ENCODE peak calls at places on chromosomes 12 and 14, in four cellular contexts. One of them, this sample, is unnamed.

GRCh38 chr12:49626169-49626835 is 2.9 kb downstream of the PRPF40B start:
- DNase-seq in fibroblast of lung: no peak
- DNase-seq in GM10248: no peak
- DNase-seq in tibial nerve: no peak
- DNase-seq in this sample: no peak

GRCh38 chr14:102539544-102540309 is 30.2 kb upstream of the ANKRD9 start:
- DNase-seq in GM10248: no peak
- DNase-seq in tibial nerve: no peak
- DNase-seq in fibroblast of lung: peak; percentile 76
- DNase-seq in this sample: no peak

GRCh38 chr12:131529196-131530040 is 181.5 kb upstream of the SFSWAP start:
- DNase-seq in GM10248: no peak
- DNase-seq in fibroblast of lung: no peak
- DNase-seq in tibial nerve: no peak
- DNase-seq in this sample: no peak

GRCh38 chr12:131076791-131077747 is 123.4 kb downstream of the ADGRD1 start:
- DNase-seq in fibroblast of lung: no peak
- DNase-seq in GM10248: no peak
- DNase-seq in tibial nerve: no peak
- DNase-seq in this sample: peak; percentile 72

GRCh38 chr12:104953323-104953722 is 4.8 kb downstream of the SLC41A2 start:
- DNase-seq in GM10248: no peak
- DNase-seq in tibial nerve: no peak
- DNase-seq in fibroblast of lung: no peak
- DNase-seq in this sample: no peak

GRCh38 chr14:61491224-61491623 is 169.8 kb downstream of the PRKCH start:
- DNase-seq in fibroblast of lung: no peak
- DNase-seq in GM10248: no peak
- DNase-seq in tibial nerve: no peak
- DNase-seq in this sample: no peak

GRCh38 chr12:45336762-45337596 is 121.1 kb downstream of the ANO6 start:
- DNase-seq in fibroblast of lung: peak; percentile 96
- DNase-seq in tibial nerve: no peak
- DNase-seq in GM10248: no peak
- DNase-seq in this sample: no peak

GRCh38 chr14:72111921-72112320 is 179.7 kb downstream of the RGS6 start:
- DNase-seq in GM10248: no peak
- DNase-seq in fibroblast of lung: no peak
- DNase-seq in tibial nerve: no peak
- DNase-seq in this sample: no peak

GRCh38 chr14:32968972-32969544 is 30.4 kb downstream of the NPAS3 start:
- DNase-seq in fibroblast of lung: no peak
- DNase-seq in tibial nerve: no peak
- DNase-seq in GM10248: no peak
- DNase-seq in this sample: no peak

GRCh38 chr12:47397664-47398281 is 308.1 kb downstream of the RPAP3 start:
- DNase-seq in tibial nerve: no peak
- DNase-seq in fibroblast of lung: peak; percentile 75
- DNase-seq in GM10248: peak; percentile 28
- DNase-seq in this sample: no peak

GRCh38 chr12:70005864-70006618 is 181.0 kb downstream of the MYRFL start:
- DNase-seq in tibial nerve: no peak
- DNase-seq in GM10248: no peak
- DNase-seq in fibroblast of lung: no peak
- DNase-seq in this sample: no peak

GRCh38 chr14:106822905-106823304 is 1296.5 kb downstream of the TMEM121 start:
- DNase-seq in fibroblast of lung: no peak
- DNase-seq in tibial nerve: no peak
- DNase-seq in GM10248: no peak
- DNase-seq in this sample: no peak

GRCh38 chr14:68395585-68395984 is 397.3 kb downstream of the ZFP36L1 start:
- DNase-seq in GM10248: no peak
- DNase-seq in fibroblast of lung: peak; percentile 87
- DNase-seq in tibial nerve: no peak
- DNase-seq in this sample: no peak

GRCh38 chr12:116662612-116663144 is 75.2 kb downstream of the SPRING1 start:
- DNase-seq in GM10248: no peak
- DNase-seq in fibroblast of lung: peak; percentile 47
- DNase-seq in tibial nerve: no peak
- DNase-seq in this sample: no peak

GRCh38 chr12:82964446-82964845 is 277.7 kb downstream of the TMTC2 start:
- DNase-seq in tibial nerve: no peak
- DNase-seq in fibroblast of lung: no peak
- DNase-seq in GM10248: no peak
- DNase-seq in this sample: no peak

GRCh38 chr12:30985814-30986452 is 59.4 kb downstream of the TSPAN11 start:
- DNase-seq in fibroblast of lung: peak; percentile 60
- DNase-seq in GM10248: peak; percentile 75
- DNase-seq in tibial nerve: no peak
- DNase-seq in this sample: no peak

GRCh38 chr12:132766380-132767085 is 4.9 kb upstream of the ANKLE2 start:
- DNase-seq in fibroblast of lung: peak; percentile 38
- DNase-seq in tibial nerve: no peak
- DNase-seq in GM10248: no peak
- DNase-seq in this sample: no peak

GRCh38 chr12:124509676-124510300 is 57.6 kb downstream of the NCOR2 start:
- DNase-seq in GM10248: no peak
- DNase-seq in fibroblast of lung: peak; percentile 41
- DNase-seq in tibial nerve: peak; percentile 81
- DNase-seq in this sample: no peak

GRCh38 chr12:50110762-50111416 is 1.1 kb upstream of the COX14 start:
- DNase-seq in tibial nerve: peak; percentile 36
- DNase-seq in fibroblast of lung: peak; percentile 12
- DNase-seq in GM10248: peak; percentile 40
- DNase-seq in this sample: peak; percentile 82

GRCh38 chr12:3452348-3452747 is 38.7 kb upstream of the PRMT8 start:
- DNase-seq in fibroblast of lung: no peak
- DNase-seq in tibial nerve: no peak
- DNase-seq in GM10248: no peak
- DNase-seq in this sample: no peak

GRCh38 chr12:77122236-77122635 is 56.9 kb upstream of the E2F7 start:
- DNase-seq in GM10248: no peak
- DNase-seq in fibroblast of lung: peak; percentile 95
- DNase-seq in tibial nerve: no peak
- DNase-seq in this sample: no peak

GRCh38 chr12:67790660-67791059 is 142.1 kb downstream of the DYRK2 start:
- DNase-seq in fibroblast of lung: no peak
- DNase-seq in GM10248: no peak
- DNase-seq in tibial nerve: no peak
- DNase-seq in this sample: no peak

GRCh38 chr12:120234643-120235368 is 30.7 kb downstream of the PXN start:
- DNase-seq in tibial nerve: peak; percentile 79
- DNase-seq in fibroblast of lung: peak; percentile 99
- DNase-seq in GM10248: no peak
- DNase-seq in this sample: no peak

GRCh38 chr12:97308576-97309198 is 153.9 kb upstream of the RMST start:
- DNase-seq in tibial nerve: no peak
- DNase-seq in GM10248: no peak
- DNase-seq in fibroblast of lung: peak; percentile 75
- DNase-seq in this sample: no peak

GRCh38 chr12:119700078-119700477 is 32.1 kb downstream of the PRKAB1 start:
- DNase-seq in GM10248: no peak
- DNase-seq in fibroblast of lung: no peak
- DNase-seq in tibial nerve: no peak
- DNase-seq in this sample: no peak

GRCh38 chr12:67147447-67147846 is 121.7 kb upstream of the CAND1 start:
- DNase-seq in fibroblast of lung: no peak
- DNase-seq in GM10248: no peak
- DNase-seq in tibial nerve: no peak
- DNase-seq in this sample: no peak

GRCh38 chr14:38250316-38250715 is 5.6 kb downstream of the CLEC14A start:
- DNase-seq in GM10248: no peak
- DNase-seq in tibial nerve: no peak
- DNase-seq in fibroblast of lung: peak; percentile 53
- DNase-seq in this sample: no peak

GRCh38 chr14:38252066-38252710 is 3.7 kb downstream of the CLEC14A start:
- DNase-seq in tibial nerve: no peak
- DNase-seq in GM10248: no peak
- DNase-seq in fibroblast of lung: peak; percentile 34
- DNase-seq in this sample: no peak

GRCh38 chr14:38243696-38244250 is 12.1 kb downstream of the CLEC14A start:
- DNase-seq in fibroblast of lung: no peak
- DNase-seq in GM10248: no peak
- DNase-seq in tibial nerve: no peak
- DNase-seq in this sample: no peak

GRCh38 chr14:38248629-38249028 is 7.3 kb downstream of the CLEC14A start:
- DNase-seq in fibroblast of lung: no peak
- DNase-seq in tibial nerve: no peak
- DNase-seq in GM10248: no peak
- DNase-seq in this sample: no peak
- TF ChIP-seq CTCF in fibroblast of lung: peak; percentile 15
- TF ChIP-seq CTCF in tibial nerve: no peak
- TF ChIP-seq CTCF in GM10248: no peak
- TF ChIP-seq CTCF in this sample: no peak

DNA sequence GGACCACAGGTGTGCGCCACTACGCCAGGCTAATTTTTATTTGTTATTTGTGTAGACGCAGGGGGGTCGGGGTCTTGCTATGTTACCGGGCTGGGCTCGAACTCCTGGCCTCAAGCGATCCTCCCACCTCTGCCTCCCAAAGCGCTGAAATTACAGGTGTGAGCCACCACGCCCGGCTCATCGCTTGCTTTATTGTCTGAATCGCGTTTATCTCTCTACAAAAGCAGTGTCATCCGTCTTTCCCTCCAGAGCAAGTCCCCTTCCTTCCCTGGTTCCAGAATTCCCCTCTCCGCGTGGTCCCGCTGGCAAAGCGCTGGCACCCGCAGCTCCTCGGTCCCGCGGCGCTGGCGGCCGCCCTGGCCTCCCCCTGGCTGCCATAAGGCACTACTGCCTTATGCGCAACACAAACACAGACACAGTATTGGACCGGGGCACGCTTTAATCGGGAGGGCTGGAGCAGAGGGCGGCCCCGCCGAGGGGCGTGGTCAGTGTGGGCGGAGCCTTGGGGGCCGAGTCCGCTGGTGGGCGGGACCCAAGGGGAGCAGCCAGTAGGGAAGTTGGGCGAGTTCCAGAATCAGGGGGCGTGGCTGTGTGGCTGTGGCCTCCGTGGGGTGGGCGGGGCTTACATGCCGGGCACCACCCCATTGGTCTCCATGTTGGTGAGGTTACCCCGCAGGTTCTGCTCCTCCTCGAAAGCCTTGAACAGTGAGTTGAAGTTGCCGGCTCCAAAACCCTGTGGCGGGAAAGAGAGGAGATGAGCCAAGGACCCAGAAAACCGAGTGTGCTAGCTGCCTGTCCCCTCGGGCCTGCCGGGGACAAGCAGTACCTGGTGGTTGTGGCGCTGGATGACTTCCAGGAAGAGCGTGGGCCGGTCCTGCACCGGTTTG is 19.3 kb downstream of the HPD start:
- DNase-seq in fibroblast of lung: peak; percentile 98
- DNase-seq in tibial nerve: peak; percentile 100
- DNase-seq in GM10248: peak; percentile 100
- DNase-seq in this sample: peak; percentile 99
- TF ChIP-seq CTCF in fibroblast of lung: peak; percentile 35
- TF ChIP-seq CTCF in tibial nerve: peak; percentile 34
- TF ChIP-seq CTCF in GM10248: no peak
- TF ChIP-seq CTCF in this sample: peak; percentile 74

DNA sequence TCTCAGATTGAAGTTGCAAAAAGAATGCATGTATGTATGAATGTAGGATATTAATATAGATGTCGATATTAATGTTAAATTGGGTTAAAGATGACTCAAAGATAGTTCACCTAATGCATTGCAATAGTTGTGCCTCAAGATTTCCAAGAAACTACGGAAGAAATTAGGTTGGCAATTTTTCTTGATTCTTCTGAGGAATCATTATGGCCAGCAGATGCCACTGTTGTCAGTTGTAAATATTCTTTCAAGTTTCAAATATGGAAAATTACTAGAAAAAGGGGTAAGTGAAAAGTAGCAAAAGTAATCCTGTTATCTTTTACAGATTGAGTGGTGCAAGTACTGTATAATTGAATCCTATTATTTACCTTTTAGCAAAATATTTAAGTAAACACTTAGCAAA is 202.1 kb downstream of the ADAMTS20 start:
- DNase-seq in GM10248: no peak
- DNase-seq in tibial nerve: no peak
- DNase-seq in fibroblast of lung: peak; percentile 43
- DNase-seq in this sample: no peak
- TF ChIP-seq CTCF in GM10248: no peak
- TF ChIP-seq CTCF in tibial nerve: peak; percentile 7
- TF ChIP-seq CTCF in fibroblast of lung: no peak
- TF ChIP-seq CTCF in this sample: peak; percentile 88

GRCh38 chr12:53804429-53804828 is 52.6 kb upstream of the CISTR start:
- DNase-seq in GM10248: no peak
- DNase-seq in tibial nerve: no peak
- DNase-seq in fibroblast of lung: no peak
- DNase-seq in this sample: no peak
- TF ChIP-seq CTCF in GM10248: no peak
- TF ChIP-seq CTCF in tibial nerve: no peak
- TF ChIP-seq CTCF in fibroblast of lung: no peak
- TF ChIP-seq CTCF in this sample: no peak

DNA sequence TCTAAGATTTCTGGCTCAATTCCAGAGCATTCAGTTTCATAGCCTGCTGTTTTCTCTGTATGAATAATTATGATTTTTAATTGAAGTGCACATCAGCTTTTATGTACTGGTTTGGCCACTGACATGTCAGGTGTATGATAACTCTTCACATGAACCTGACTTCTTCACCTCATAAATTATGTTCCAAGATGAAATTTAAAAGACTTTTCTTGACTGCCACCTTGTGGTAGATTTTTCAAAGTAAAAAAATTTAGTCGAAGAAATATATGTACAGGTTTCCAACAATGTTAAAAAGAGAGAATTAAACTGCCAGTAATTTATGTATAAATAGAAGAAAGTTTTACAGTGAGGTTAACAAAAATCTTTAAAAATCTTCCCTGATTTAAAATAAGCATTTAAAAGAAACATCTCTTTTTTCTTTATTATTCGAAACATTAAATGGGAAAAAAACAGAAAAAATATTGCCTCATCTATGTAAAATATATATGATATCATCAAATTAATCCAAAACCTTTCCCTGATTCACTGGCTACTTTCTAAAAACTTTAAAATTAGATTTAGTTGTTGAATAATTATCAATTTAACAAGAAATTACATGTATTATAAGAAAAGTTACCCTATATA is 124.9 kb upstream of the ATXN7L3B start:
- DNase-seq in GM10248: peak; percentile 9
- DNase-seq in tibial nerve: no peak
- DNase-seq in fibroblast of lung: peak; percentile 24
- DNase-seq in this sample: no peak
- TF ChIP-seq CTCF in GM10248: peak; percentile 33
- TF ChIP-seq CTCF in tibial nerve: peak; percentile 46
- TF ChIP-seq CTCF in fibroblast of lung: peak; percentile 20
- TF ChIP-seq CTCF in this sample: peak; percentile 86